ENCODE peak calls at places on chromosomes 5 and 9, in five cellular contexts. B is HepG2, Q is K562, Y is H1, W is GM12878. X is an unnamed sample.

GRCh38 chr5:91382530-91383026 is 539 bp downstream of the ARRDC3 start:
- DNase-seq in Y (no peak), Q (no peak), W (peak), B (peak), X (no peak)

GRCh38 chr5:157956271-157956885 is 97.4 kb upstream of the CLINT1 start:
- DNase-seq in B (no peak), Q (no peak), Y (no peak), W (no peak), X (no peak)

GRCh38 chr5:142484821-142485387 is 160.1 kb upstream of the SPRY4 start:
- DNase-seq in Q (no peak), Y (no peak), B (peak), W (no peak), X (no peak)

GRCh38 chr9:132673355-132673754 is 3.1 kb downstream of the GTF3C4 start:
- DNase-seq in Q (peak), Y (no peak), W (no peak), B (peak), X (no peak)

GRCh38 chr5:34582364-34582763 is 73.8 kb upstream of the RAI14 start:
- DNase-seq in Q (no peak), W (no peak), B (no peak), Y (no peak), X (no peak)

GRCh38 chr9:84811072-84811725 is 141.7 kb downstream of the NTRK2 start:
- DNase-seq in Y (no peak), Q (no peak), W (no peak), B (no peak), X (no peak)

GRCh38 chr9:37079370-37080164 is 40.8 kb upstream of the ZCCHC7 start:
- DNase-seq in Q (peak), W (peak), Y (peak), B (peak), X (peak)

GRCh38 chr5:133681896-133682295 is 69.6 kb upstream of the FSTL4 start:
- DNase-seq in Y (no peak), Q (no peak), B (no peak), W (no peak), X (no peak)

GRCh38 chr5:116135344-116135743 is 50.5 kb downstream of the COMMD10 start:
- DNase-seq in Y (no peak), Q (no peak), B (no peak), W (peak), X (no peak)

GRCh38 chr9:112378441-112379176 is 1.3 kb upstream of the HSDL2 start:
- DNase-seq in Q (no peak), B (no peak), W (no peak), Y (no peak), X (no peak)

GRCh38 chr9:133684461-133685361 is 48.5 kb downstream of the DBH start:
- DNase-seq in W (no peak), B (no peak), Y (no peak), Q (no peak), X (no peak)

GRCh38 chr5:52829664-52830063 is 41.9 kb downstream of the ITGA1 start:
- DNase-seq in Q (no peak), B (no peak), W (no peak), Y (no peak), X (no peak)

GRCh38 chr5:84764227-84764626 is 379.5 kb upstream of the EDIL3 start:
- DNase-seq in W (no peak), Q (no peak), Y (no peak), B (no peak), X (no peak)

GRCh38 chr9:121610638-121610953 is 40.8 kb upstream of the DAB2IP start:
- DNase-seq in Q (peak), W (no peak), B (no peak), Y (no peak), X (no peak)

GRCh38 chr9:121604654-121605053 is 46.8 kb upstream of the DAB2IP start:
- DNase-seq in W (no peak), Y (no peak), B (no peak), Q (no peak), X (no peak)

GRCh38 chr9:121604242-121604641 is 47.2 kb upstream of the DAB2IP start:
- DNase-seq in B (peak), Y (no peak), Q (no peak), W (no peak), X (no peak)

GRCh38 chr9:121609845-121610637 is 41.4 kb upstream of the DAB2IP start:
- DNase-seq in W (no peak), Q (no peak), Y (no peak), B (peak), X (peak)

GRCh38 chr9:121607434-121608248 is 43.8 kb upstream of the DAB2IP start:
- DNase-seq in B (peak), W (no peak), Y (no peak), Q (no peak), X (peak)
- TF ChIP-seq SP1 in B (no peak), W (no peak), Y (no peak), Q (no peak), X (no peak)

DNA sequence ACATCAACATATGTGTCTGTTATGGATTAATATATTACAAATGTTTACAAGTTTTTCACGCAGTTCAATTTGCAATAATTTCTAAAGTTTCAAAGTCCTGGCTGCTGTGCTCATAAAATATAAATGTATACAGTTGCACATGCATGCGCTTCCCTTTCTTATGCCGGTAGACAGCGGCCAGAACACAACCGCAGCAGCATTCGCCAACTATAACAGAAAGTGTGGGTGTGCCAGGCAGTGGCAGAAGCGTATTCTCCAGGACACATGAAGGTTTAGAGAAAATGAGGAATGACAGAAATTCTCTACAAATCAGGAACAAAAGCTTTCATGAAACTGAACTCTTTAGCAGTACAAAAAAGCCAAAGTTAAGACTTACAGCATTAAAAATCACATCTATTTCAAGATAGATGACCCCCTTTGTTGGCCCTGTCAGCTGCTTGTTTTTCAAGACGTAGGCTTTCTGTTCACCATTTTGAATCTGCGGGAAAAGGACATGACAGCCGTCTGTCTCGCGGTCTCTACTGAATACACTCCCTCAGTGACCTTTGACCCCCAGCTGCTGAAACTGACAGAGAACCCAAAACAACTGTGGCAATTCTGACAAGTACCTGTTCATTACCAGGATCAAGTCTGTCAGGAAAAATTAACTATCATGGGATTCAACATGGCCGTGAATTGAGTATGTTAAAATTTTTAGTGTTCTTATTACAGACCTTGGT is 252.2 kb downstream of the SLF1 start:
- DNase-seq in Y (no peak), W (no peak), B (peak), Q (peak), X (no peak)
- TF ChIP-seq SIN3A in Y (peak), W (no peak), B (no peak), Q (no peak), X (no peak)

GRCh38 chr9:27489087-27489876 is 34.8 kb upstream of the IFNK start:
- DNase-seq in B (no peak), Q (no peak), Y (no peak), W (peak), X (no peak)
- H3K4me2 ChIP-seq in B (no peak), Q (no peak), Y (no peak), W (peak), X (no peak)

GRCh38 chr5:107572800-107573368 is 97.9 kb downstream of the EFNA5 start:
- DNase-seq in B (no peak), Y (no peak), W (no peak), Q (no peak), X (no peak)
- TF ChIP-seq SP1 in B (no peak), Y (no peak), W (no peak), Q (no peak), X (no peak)

GRCh38 chr5:14868771-14869170 is 2.8 kb downstream of the ANKH start:
- DNase-seq in Q (no peak), Y (no peak), W (no peak), B (no peak), X (no peak)
- TF ChIP-seq SIN3A in Q (no peak), Y (no peak), W (no peak), B (no peak), X (no peak)

DNA sequence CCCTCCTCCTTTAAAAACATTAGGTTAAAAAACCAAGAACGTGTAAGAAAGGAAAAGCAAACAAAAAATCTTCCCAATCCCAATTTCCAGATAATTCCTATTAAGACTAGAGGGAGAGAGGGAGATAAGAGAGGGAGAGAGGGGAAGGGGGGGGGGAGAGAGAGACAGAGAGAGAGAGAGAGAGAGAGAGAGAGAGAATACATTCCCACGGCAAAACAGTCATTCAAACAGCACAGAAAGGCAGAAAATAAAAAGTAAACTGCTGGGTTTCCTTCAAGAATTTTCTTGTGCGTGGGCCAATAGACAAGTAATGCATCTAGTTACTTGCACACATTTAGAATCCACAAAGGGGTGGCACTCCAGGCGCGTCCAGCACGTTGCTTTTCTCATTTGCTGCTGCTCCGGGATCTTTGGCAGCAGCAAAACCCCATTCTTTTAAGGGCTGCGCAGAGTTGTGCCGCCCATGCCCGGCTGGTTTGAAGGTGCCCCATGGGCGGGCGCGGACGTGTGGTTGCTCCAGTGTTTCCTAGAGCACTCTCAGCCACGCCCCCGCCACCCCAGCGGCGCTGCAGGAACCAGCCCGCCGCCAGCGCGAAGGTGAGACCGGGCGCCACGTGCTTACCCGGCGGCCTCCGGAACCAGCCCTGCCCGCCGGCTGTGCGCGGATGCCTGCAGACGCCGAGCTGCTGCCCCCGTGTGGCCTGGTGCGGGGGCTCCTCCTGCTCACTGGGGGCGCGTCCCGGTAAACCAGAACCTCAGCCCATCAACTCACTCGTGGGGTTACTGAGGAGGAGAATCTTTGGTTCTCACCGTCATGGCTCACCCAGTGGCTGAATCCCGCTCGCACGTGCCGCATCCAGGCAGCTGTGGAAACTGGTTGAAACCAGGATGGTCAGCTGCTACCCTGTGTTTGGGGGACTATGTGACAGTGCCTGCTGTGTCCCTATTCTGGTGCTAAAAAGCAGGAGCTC is 44.6 kb downstream of the STC2 start:
- DNase-seq in B (peak), W (no peak), Y (peak), Q (peak), X (peak)
- H3K4me2 ChIP-seq in B (peak), W (peak), Y (peak), Q (peak), X (peak)

GRCh38 chr5:32865475-32865874 is 154.4 kb downstream of the NPR3 start:
- DNase-seq in Y (no peak), B (no peak), W (no peak), Q (no peak), X (no peak)
- TF ChIP-seq SP1 in Y (no peak), B (no peak), W (no peak), Q (no peak), X (no peak)

DNA sequence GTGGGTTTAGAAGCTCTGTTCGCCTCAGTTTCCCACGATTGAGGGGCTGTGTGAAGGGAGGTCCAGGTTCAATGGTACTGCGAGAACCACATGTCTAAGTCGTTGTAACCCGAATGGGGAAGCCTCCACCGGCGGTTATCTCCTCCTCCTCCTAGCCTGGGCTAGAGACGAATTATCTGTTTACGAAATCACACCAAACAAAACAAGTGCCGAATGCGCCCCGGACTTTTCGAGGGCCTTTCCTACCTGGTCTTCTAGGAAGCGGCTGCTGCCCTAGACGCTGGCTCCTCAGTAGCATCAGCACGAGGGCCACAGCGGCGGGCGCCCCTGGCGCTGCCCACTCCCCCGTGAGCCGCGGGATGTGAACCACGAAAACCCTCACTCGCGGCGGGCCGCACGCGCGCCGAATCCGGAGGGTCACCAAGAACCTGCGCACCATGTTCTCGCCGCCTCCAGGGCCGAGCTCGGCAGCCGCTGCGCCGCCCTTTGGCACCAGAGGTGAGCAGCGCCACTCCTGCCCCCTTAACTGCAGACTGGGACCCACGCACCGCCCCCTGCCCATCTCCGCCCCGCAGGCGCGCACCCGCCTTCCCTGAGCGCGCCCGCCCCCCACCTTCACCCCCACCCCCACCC is at the start of gene CDKN2A:
- DNase-seq in B (no peak), W (no peak), Q (no peak), Y (peak), X (no peak)
- TF ChIP-seq SIN3A in B (no peak), W (no peak), Q (no peak), Y (no peak), X (no peak)

GRCh38 chr5:167852515-167852914 is 438.9 kb upstream of the WWC1 start:
- DNase-seq in W (no peak), B (no peak), Q (no peak), Y (no peak), X (no peak)
- H3K4me2 ChIP-seq in W (no peak), B (no peak), Q (no peak), Y (no peak), X (no peak)

GRCh38 chr5:139746691-139747582 is 48.7 kb upstream of the PSD2 start:
- DNase-seq in Y (peak), Q (peak), W (peak), B (no peak), X (no peak)

GRCh38 chr5:139745800-139746690 is 49.6 kb upstream of the PSD2 start:
- DNase-seq in Y (peak), Q (peak), W (no peak), B (peak), X (peak)

GRCh38 chr5:139748505-139748826 is 47.1 kb upstream of the PSD2 start:
- DNase-seq in Q (no peak), B (no peak), W (no peak), Y (no peak), X (no peak)

GRCh38 chr5:139749242-139749641 is 46.4 kb upstream of the PSD2 start:
- DNase-seq in Y (no peak), Q (no peak), B (no peak), W (no peak), X (no peak)

DNA sequence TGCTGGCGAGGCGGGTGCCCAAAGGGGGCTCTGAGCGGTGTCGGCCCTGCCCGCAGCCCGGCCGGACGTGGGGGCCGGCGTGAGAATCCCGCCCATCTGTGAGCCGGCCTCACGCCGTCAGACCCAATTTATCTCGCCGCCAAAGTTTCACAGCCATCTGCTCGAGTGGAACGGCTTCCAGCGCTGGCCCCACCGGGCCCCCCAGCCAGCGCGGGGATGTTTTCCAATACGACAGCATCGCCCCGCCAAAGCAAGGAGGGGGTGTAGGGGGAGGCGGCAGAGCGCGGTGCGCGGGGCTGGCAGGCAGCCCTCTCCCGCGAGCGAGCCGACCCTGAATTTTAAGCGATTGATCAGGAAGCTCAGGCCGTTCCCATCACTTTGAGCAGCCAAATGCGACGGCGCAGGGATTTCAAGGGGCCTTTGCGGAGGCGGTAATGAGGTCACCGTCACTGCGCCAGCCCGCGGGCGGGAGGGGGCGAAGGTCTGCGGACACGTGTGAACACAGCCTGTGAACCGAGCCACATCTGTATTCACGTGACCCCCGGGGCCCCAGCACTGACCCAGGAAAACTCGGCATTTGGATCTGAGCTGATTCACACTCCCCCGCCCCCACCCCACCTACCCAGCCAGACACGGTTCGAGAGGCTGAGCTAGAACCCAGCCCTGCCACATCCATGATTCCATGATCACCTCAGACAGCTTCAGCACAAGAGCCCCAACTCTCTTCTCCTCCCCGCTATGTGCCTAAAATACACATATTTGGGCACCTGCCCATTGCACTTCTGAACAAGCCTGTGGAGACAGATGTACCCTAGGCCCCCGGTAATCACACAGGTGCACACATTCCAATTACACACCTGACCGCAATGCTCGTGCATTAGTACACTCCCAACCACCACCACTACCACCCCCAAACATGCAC is 47.8 kb upstream of the PSD2 start:
- DNase-seq in Q (peak), W (no peak), B (no peak), Y (peak), X (no peak)
- TF ChIP-seq SP1 in Q (no peak), W (no peak), B (no peak), Y (no peak), X (no peak)

X was measured in HCT116.